ENCODE peak calls at places on chromosomes 5 and 9, in eight cellular contexts. One of them, this sample, is unnamed.

GRCh38 chr9:134494905-134495304 is 146.7 kb upstream of the COL5A1 start:
- DNase-seq in cardiac fibroblast: no peak
- DNase-seq in GM20000: no peak
- DNase-seq in suprapubic skin: peak; percentile 67
- DNase-seq in brain microvascular endothelial cell: no peak
- DNase-seq in right atrium auricular region: no peak
- DNase-seq in fibroblast of pulmonary artery: no peak
- DNase-seq in uterus: no peak
- DNase-seq in this sample: no peak

GRCh38 chr5:171586436-171586835 is 167.0 kb downstream of the FGF18 start:
- DNase-seq in brain microvascular endothelial cell: no peak
- DNase-seq in right atrium auricular region: no peak
- DNase-seq in GM20000: no peak
- DNase-seq in cardiac fibroblast: no peak
- DNase-seq in suprapubic skin: no peak
- DNase-seq in fibroblast of pulmonary artery: no peak
- DNase-seq in uterus: no peak
- DNase-seq in this sample: no peak

GRCh38 chr5:10904862-10905432 is 143.9 kb upstream of the DAP start:
- DNase-seq in brain microvascular endothelial cell: no peak
- DNase-seq in cardiac fibroblast: no peak
- DNase-seq in right atrium auricular region: no peak
- DNase-seq in suprapubic skin: no peak
- DNase-seq in fibroblast of pulmonary artery: no peak
- DNase-seq in GM20000: no peak
- DNase-seq in uterus: no peak
- DNase-seq in this sample: no peak

GRCh38 chr9:4665357-4665756 is 923 bp downstream of the SPATA6L start:
- DNase-seq in uterus: no peak
- DNase-seq in cardiac fibroblast: peak; percentile 71
- DNase-seq in GM20000: no peak
- DNase-seq in right atrium auricular region: no peak
- DNase-seq in brain microvascular endothelial cell: no peak
- DNase-seq in fibroblast of pulmonary artery: peak; percentile 87
- DNase-seq in suprapubic skin: no peak
- DNase-seq in this sample: no peak

GRCh38 chr5:181259974-181260719 is 796 bp downstream of the TRIM52 start:
- DNase-seq in right atrium auricular region: no peak
- DNase-seq in GM20000: no peak
- DNase-seq in suprapubic skin: no peak
- DNase-seq in fibroblast of pulmonary artery: no peak
- DNase-seq in cardiac fibroblast: no peak
- DNase-seq in brain microvascular endothelial cell: no peak
- DNase-seq in uterus: no peak
- DNase-seq in this sample: no peak

GRCh38 chr9:109251080-109251775 is 69.6 kb downstream of the EPB41L4B start:
- DNase-seq in uterus: no peak
- DNase-seq in GM20000: no peak
- DNase-seq in suprapubic skin: no peak
- DNase-seq in brain microvascular endothelial cell: peak; percentile 63
- DNase-seq in fibroblast of pulmonary artery: peak; percentile 69
- DNase-seq in cardiac fibroblast: peak; percentile 83
- DNase-seq in right atrium auricular region: no peak
- DNase-seq in this sample: no peak

GRCh38 chr9:120393386-120394057 is 186.4 kb downstream of the CDK5RAP2 start:
- DNase-seq in GM20000: no peak
- DNase-seq in suprapubic skin: no peak
- DNase-seq in uterus: no peak
- DNase-seq in brain microvascular endothelial cell: no peak
- DNase-seq in cardiac fibroblast: peak; percentile 68
- DNase-seq in fibroblast of pulmonary artery: peak; percentile 46
- DNase-seq in right atrium auricular region: no peak
- DNase-seq in this sample: no peak

GRCh38 chr9:69923972-69924371 is 103.4 kb downstream of the CFAP95 start:
- DNase-seq in suprapubic skin: no peak
- DNase-seq in right atrium auricular region: no peak
- DNase-seq in uterus: no peak
- DNase-seq in GM20000: no peak
- DNase-seq in cardiac fibroblast: no peak
- DNase-seq in fibroblast of pulmonary artery: no peak
- DNase-seq in brain microvascular endothelial cell: no peak
- DNase-seq in this sample: no peak

GRCh38 chr9:121650220-121651013 is 1.0 kb upstream of the DAB2IP start:
- DNase-seq in brain microvascular endothelial cell: no peak
- DNase-seq in suprapubic skin: no peak
- DNase-seq in fibroblast of pulmonary artery: peak; percentile 17
- DNase-seq in uterus: peak; percentile 78
- DNase-seq in right atrium auricular region: no peak
- DNase-seq in GM20000: no peak
- DNase-seq in cardiac fibroblast: no peak
- DNase-seq in this sample: peak; percentile 72

GRCh38 chr5:154540600-154540999 is 62.6 kb upstream of the HAND1 start:
- DNase-seq in brain microvascular endothelial cell: no peak
- DNase-seq in right atrium auricular region: no peak
- DNase-seq in cardiac fibroblast: no peak
- DNase-seq in suprapubic skin: no peak
- DNase-seq in fibroblast of pulmonary artery: no peak
- DNase-seq in uterus: no peak
- DNase-seq in GM20000: no peak
- DNase-seq in this sample: no peak

GRCh38 chr9:83538172-83538889 is at the start of gene FRMD3:
- DNase-seq in right atrium auricular region: peak; percentile 73
- DNase-seq in uterus: peak; percentile 57
- DNase-seq in cardiac fibroblast: peak; percentile 81
- DNase-seq in GM20000: no peak
- DNase-seq in brain microvascular endothelial cell: peak; percentile 38
- DNase-seq in suprapubic skin: peak; percentile 82
- DNase-seq in fibroblast of pulmonary artery: peak; percentile 59
- DNase-seq in this sample: peak; percentile 91

GRCh38 chr9:83535736-83536135 is 2.5 kb downstream of the FRMD3 start:
- DNase-seq in brain microvascular endothelial cell: no peak
- DNase-seq in suprapubic skin: no peak
- DNase-seq in GM20000: no peak
- DNase-seq in right atrium auricular region: no peak
- DNase-seq in cardiac fibroblast: no peak
- DNase-seq in fibroblast of pulmonary artery: no peak
- DNase-seq in uterus: no peak
- DNase-seq in this sample: no peak

GRCh38 chr9:83536332-83536731 is 1.9 kb downstream of the FRMD3 start:
- DNase-seq in fibroblast of pulmonary artery: no peak
- DNase-seq in uterus: no peak
- DNase-seq in right atrium auricular region: no peak
- DNase-seq in suprapubic skin: no peak
- DNase-seq in brain microvascular endothelial cell: no peak
- DNase-seq in GM20000: no peak
- DNase-seq in cardiac fibroblast: no peak
- DNase-seq in this sample: no peak

GRCh38 chr9:83537331-83538171 is 650 bp downstream of the FRMD3 start:
- DNase-seq in cardiac fibroblast: peak; percentile 56
- DNase-seq in right atrium auricular region: no peak
- DNase-seq in GM20000: no peak
- DNase-seq in fibroblast of pulmonary artery: peak; percentile 4
- DNase-seq in brain microvascular endothelial cell: no peak
- DNase-seq in uterus: no peak
- DNase-seq in suprapubic skin: no peak
- DNase-seq in this sample: no peak

GRCh38 chr9:83538890-83539238 is 663 bp upstream of the FRMD3 start:
- DNase-seq in GM20000: no peak
- DNase-seq in right atrium auricular region: no peak
- DNase-seq in brain microvascular endothelial cell: no peak
- DNase-seq in fibroblast of pulmonary artery: no peak
- DNase-seq in uterus: no peak
- DNase-seq in suprapubic skin: no peak
- DNase-seq in cardiac fibroblast: no peak
- DNase-seq in this sample: no peak
- TF ChIP-seq CTCF in GM20000: no peak
- TF ChIP-seq CTCF in right atrium auricular region: peak; percentile 2
- TF ChIP-seq CTCF in brain microvascular endothelial cell: no peak
- TF ChIP-seq CTCF in fibroblast of pulmonary artery: no peak
- TF ChIP-seq CTCF in uterus: no peak
- TF ChIP-seq CTCF in suprapubic skin: no peak
- TF ChIP-seq CTCF in cardiac fibroblast: no peak
- TF ChIP-seq CTCF in this sample: no peak

DNA sequence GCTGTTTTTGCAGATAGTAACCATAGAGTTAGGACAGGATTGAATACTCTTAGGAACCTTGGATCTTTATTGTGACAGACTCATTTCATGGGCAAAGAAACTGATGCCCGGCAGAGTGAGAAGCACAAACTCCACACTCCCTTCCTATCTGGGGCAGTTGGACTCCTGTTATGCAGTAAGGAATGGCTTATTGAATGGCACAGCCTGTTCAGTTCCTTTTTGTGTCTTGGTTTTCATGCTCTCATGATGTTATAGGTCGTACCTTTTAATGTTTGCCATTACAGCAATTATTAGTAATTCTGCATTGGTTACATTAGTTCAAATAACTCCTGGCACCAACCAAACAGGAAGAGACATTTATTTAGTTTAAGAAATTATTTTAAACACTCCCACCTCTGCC is 144.2 kb downstream of the ARHGEF28 start:
- DNase-seq in cardiac fibroblast: no peak
- DNase-seq in fibroblast of pulmonary artery: no peak
- DNase-seq in suprapubic skin: no peak
- DNase-seq in right atrium auricular region: no peak
- DNase-seq in uterus: no peak
- DNase-seq in GM20000: no peak
- DNase-seq in brain microvascular endothelial cell: no peak
- DNase-seq in this sample: no peak
- TF ChIP-seq CTCF in cardiac fibroblast: no peak
- TF ChIP-seq CTCF in fibroblast of pulmonary artery: no peak
- TF ChIP-seq CTCF in suprapubic skin: no peak
- TF ChIP-seq CTCF in right atrium auricular region: no peak
- TF ChIP-seq CTCF in uterus: no peak
- TF ChIP-seq CTCF in GM20000: no peak
- TF ChIP-seq CTCF in brain microvascular endothelial cell: no peak
- TF ChIP-seq CTCF in this sample: no peak

GRCh38 chr9:95073042-95073607 is 244.4 kb downstream of the FANCC start:
- DNase-seq in uterus: no peak
- DNase-seq in fibroblast of pulmonary artery: peak; percentile 36
- DNase-seq in brain microvascular endothelial cell: no peak
- DNase-seq in cardiac fibroblast: peak; percentile 36
- DNase-seq in GM20000: no peak
- DNase-seq in right atrium auricular region: peak; percentile 55
- DNase-seq in suprapubic skin: no peak
- DNase-seq in this sample: peak; percentile 67
- TF ChIP-seq CTCF in uterus: peak; percentile 5
- TF ChIP-seq CTCF in fibroblast of pulmonary artery: peak; percentile 39
- TF ChIP-seq CTCF in brain microvascular endothelial cell: peak; percentile 64
- TF ChIP-seq CTCF in cardiac fibroblast: peak; percentile 37
- TF ChIP-seq CTCF in GM20000: no peak
- TF ChIP-seq CTCF in right atrium auricular region: peak; percentile 38
- TF ChIP-seq CTCF in suprapubic skin: no peak
- TF ChIP-seq CTCF in this sample: peak; percentile 28

GRCh38 chr5:36751881-36752280 is 124.7 kb upstream of the NIPBL start:
- DNase-seq in suprapubic skin: no peak
- DNase-seq in cardiac fibroblast: no peak
- DNase-seq in fibroblast of pulmonary artery: no peak
- DNase-seq in brain microvascular endothelial cell: no peak
- DNase-seq in uterus: no peak
- DNase-seq in GM20000: no peak
- DNase-seq in right atrium auricular region: no peak
- DNase-seq in this sample: no peak
- TF ChIP-seq CTCF in suprapubic skin: peak; percentile 2
- TF ChIP-seq CTCF in cardiac fibroblast: peak; percentile 11
- TF ChIP-seq CTCF in fibroblast of pulmonary artery: peak; percentile 17
- TF ChIP-seq CTCF in brain microvascular endothelial cell: peak; percentile 50
- TF ChIP-seq CTCF in uterus: no peak
- TF ChIP-seq CTCF in GM20000: no peak
- TF ChIP-seq CTCF in right atrium auricular region: no peak
- TF ChIP-seq CTCF in this sample: no peak

GRCh38 chr9:1427856-1428255 is 377.7 kb downstream of the DMRT2 start:
- DNase-seq in fibroblast of pulmonary artery: no peak
- DNase-seq in brain microvascular endothelial cell: no peak
- DNase-seq in cardiac fibroblast: no peak
- DNase-seq in right atrium auricular region: no peak
- DNase-seq in suprapubic skin: no peak
- DNase-seq in GM20000: no peak
- DNase-seq in uterus: no peak
- DNase-seq in this sample: no peak

GRCh38 chr9:1434082-1434481 is 383.9 kb downstream of the DMRT2 start:
- DNase-seq in uterus: no peak
- DNase-seq in fibroblast of pulmonary artery: no peak
- DNase-seq in brain microvascular endothelial cell: no peak
- DNase-seq in cardiac fibroblast: no peak
- DNase-seq in GM20000: no peak
- DNase-seq in suprapubic skin: no peak
- DNase-seq in right atrium auricular region: no peak
- DNase-seq in this sample: no peak

DNA sequence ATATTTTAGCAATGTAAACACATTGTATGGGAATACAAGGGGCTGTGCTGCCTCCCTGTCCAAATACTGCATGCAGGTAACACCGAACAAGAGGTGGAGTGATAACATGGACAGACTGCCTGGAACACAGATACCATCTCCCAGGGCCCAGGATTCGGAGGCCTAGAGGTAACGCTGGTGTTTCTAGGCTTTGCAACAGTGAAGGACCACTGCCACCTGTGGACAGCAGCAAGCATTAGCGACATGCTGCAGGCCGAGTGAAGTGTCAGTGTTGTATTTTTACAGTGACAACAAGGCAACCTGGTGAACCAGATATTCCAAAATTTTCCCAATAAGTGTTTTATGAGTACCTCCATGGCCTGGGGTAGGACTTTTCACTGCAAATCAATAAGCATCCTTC is 379.2 kb downstream of the DMRT2 start:
- DNase-seq in right atrium auricular region: no peak
- DNase-seq in brain microvascular endothelial cell: no peak
- DNase-seq in GM20000: no peak
- DNase-seq in fibroblast of pulmonary artery: peak; percentile 1
- DNase-seq in uterus: no peak
- DNase-seq in cardiac fibroblast: no peak
- DNase-seq in suprapubic skin: no peak
- DNase-seq in this sample: no peak
- TF ChIP-seq CTCF in right atrium auricular region: peak; percentile 60
- TF ChIP-seq CTCF in brain microvascular endothelial cell: no peak
- TF ChIP-seq CTCF in GM20000: no peak
- TF ChIP-seq CTCF in fibroblast of pulmonary artery: no peak
- TF ChIP-seq CTCF in uterus: no peak
- TF ChIP-seq CTCF in cardiac fibroblast: no peak
- TF ChIP-seq CTCF in suprapubic skin: no peak
- TF ChIP-seq CTCF in this sample: peak; percentile 29

GRCh38 chr5:179140293-179140692 is 80.1 kb downstream of the ZNF354C start:
- DNase-seq in uterus: no peak
- DNase-seq in right atrium auricular region: no peak
- DNase-seq in brain microvascular endothelial cell: no peak
- DNase-seq in suprapubic skin: no peak
- DNase-seq in GM20000: no peak
- DNase-seq in cardiac fibroblast: no peak
- DNase-seq in fibroblast of pulmonary artery: no peak
- DNase-seq in this sample: no peak
- TF ChIP-seq CTCF in uterus: no peak
- TF ChIP-seq CTCF in right atrium auricular region: no peak
- TF ChIP-seq CTCF in brain microvascular endothelial cell: no peak
- TF ChIP-seq CTCF in suprapubic skin: no peak
- TF ChIP-seq CTCF in GM20000: no peak
- TF ChIP-seq CTCF in cardiac fibroblast: no peak
- TF ChIP-seq CTCF in fibroblast of pulmonary artery: no peak
- TF ChIP-seq CTCF in this sample: no peak